ENCODE peak calls at places on chromosomes 2 and 18, in eight cellular contexts. U, R, N, X, M, I, V and L are unnamed samples.

GRCh38 chr2:58006952-58007284 is 39.7 kb upstream of the VRK2 start:
- DNase-seq in U (no peak), R (no peak), N (no peak), X (no peak), M (no peak), I (no peak), V (no peak), L (no peak)

GRCh38 chr18:51862311-51862710 is 477.7 kb upstream of the DCC start:
- DNase-seq in U (no peak), R (no peak), N (no peak), X (no peak), M (no peak), I (no peak), V (no peak), L (no peak)

GRCh38 chr2:156077041-156077735 is 255.3 kb downstream of the NR4A2 start:
- DNase-seq in U (no peak), R (no peak), N (no peak), X (no peak), M (no peak), I (no peak), V (no peak), L (no peak)

GRCh38 chr2:241617431-241618154 is 19.4 kb downstream of the THAP4 start:
- DNase-seq in U (no peak), R (peak), N (no peak), X (peak), M (no peak), I (peak), V (no peak), L (no peak)

GRCh38 chr18:25503567-25504081 is 151.7 kb upstream of the ZNF521 start:
- DNase-seq in U (peak), R (peak), N (no peak), X (peak), M (peak), I (peak), V (no peak), L (peak)

GRCh38 chr18:63158676-63159291 is 160.8 kb downstream of the BCL2 start:
- DNase-seq in U (no peak), R (no peak), N (no peak), X (no peak), M (no peak), I (no peak), V (no peak), L (no peak)

GRCh38 chr2:64019975-64020281 is 700 bp upstream of the VPS54 start:
- DNase-seq in U (no peak), R (no peak), N (no peak), X (no peak), M (no peak), I (no peak), V (no peak), L (no peak)

GRCh38 chr2:212814941-212815340 is 276.3 kb upstream of the ERBB4 start:
- DNase-seq in U (no peak), R (no peak), N (no peak), X (no peak), M (no peak), I (no peak), V (no peak), L (no peak)

DNA sequence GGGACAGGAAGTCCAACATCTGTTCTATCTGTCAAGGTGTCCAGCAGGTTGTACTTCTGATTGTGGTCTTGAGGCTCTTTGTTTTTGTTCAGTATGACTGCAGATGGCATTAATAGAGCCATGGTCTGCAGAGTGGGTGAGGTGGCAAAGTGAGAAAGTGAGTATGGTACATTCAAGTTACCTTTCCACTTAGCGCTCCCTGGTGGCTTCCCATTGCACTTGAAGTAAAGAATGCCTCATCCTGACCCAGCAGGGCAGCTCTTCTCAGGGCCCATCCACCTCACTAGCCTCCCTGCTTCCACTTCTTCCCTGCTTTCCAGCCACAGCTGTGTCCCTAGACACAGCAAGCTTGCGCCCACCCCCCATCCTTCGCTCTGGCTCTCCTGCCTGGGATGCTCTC is 148.0 kb upstream of the ALPP start:
- DNase-seq in U (no peak), R (peak), N (no peak), X (no peak), M (peak), I (peak), V (no peak), L (peak)
- TF ChIP-seq CTCF in U (no peak), R (no peak), N (no peak), X (no peak), M (peak), I (no peak), V (peak), L (no peak)

DNA sequence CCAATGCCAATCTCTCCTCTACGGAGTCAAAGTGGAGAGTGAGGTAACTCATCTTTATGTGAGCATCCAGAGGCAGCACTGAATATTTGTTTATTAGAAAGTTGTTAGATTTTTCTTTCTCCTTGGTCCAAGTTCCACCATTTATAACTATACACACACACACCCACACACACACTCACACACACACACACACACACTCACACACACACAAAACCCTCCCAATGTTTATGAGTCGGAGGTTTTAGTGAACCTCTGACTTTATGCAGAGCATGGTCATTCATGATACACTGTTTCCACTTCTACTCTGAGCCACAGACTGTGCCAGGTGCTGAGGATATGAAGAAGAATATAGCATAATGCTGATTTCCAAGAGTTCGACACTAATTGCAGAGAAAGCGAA is 132.9 kb upstream of the CCDC68 start:
- DNase-seq in U (no peak), R (no peak), N (no peak), X (no peak), M (no peak), I (no peak), V (no peak), L (no peak)
- TF ChIP-seq CTCF in U (no peak), R (no peak), N (no peak), X (no peak), M (no peak), I (no peak), V (no peak), L (no peak)

GRCh38 chr2:159076233-159076632 is 107.8 kb downstream of the TANC1 start:
- DNase-seq in U (no peak), R (no peak), N (no peak), X (no peak), M (peak), I (peak), V (no peak), L (no peak)
- TF ChIP-seq CTCF in U (no peak), R (no peak), N (no peak), X (no peak), M (peak), I (no peak), V (no peak), L (no peak)

DNA sequence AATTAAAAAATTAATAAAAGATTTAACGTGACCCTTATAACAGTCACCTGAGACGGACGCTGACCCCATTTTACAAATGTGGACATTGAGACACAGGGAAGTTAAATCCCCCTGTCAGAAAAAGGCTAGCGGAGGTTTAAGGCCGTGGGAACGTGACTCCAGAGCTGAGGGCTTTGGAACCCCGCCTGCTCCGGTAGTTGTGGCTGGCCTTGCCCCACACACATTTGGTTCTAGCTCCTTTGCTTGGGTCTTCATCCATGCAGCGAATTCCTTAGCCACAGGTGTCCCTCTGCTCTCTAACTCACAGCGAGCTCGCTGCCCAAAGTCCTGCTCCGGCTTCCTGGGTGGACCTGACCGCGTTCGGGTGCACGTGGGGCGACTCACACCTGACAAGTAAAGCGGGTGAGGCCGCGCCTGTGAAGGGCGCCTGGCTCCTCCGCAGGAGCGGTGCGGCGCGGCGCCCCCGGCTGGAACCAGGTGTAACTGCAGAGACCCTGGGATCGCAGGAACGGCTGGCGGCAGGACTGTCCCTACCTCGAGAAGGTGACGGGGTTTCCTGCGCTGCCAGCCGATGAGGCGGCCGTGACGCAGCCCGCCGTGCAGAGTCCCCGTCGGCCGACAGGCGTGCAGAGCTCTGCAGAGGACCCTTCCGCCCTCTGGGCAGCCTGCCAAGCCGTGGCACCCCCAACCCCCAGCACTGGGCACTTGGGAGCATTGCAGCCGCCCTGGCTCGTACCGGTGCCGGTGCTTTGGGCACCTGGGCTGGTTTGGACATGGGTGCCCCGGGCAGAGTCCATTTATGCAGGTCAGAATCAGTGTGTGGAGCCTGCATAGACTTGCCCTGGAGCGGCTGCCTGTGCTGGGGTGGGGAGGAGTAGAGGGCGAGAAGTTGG is 2.4 kb upstream of the PROC start:
- DNase-seq in U (peak), R (peak), N (peak), X (peak), M (no peak), I (no peak), V (peak), L (peak)
- TF ChIP-seq CTCF in U (peak), R (peak), N (no peak), X (peak), M (peak), I (peak), V (peak), L (peak)

GRCh38 chr2:207286106-207286505 is 120.4 kb upstream of the KLF7 start:
- DNase-seq in U (no peak), R (no peak), N (no peak), X (no peak), M (no peak), I (no peak), V (no peak), L (no peak)

GRCh38 chr2:207282916-207283315 is 117.2 kb upstream of the KLF7 start:
- DNase-seq in U (no peak), R (no peak), N (no peak), X (no peak), M (no peak), I (peak), V (no peak), L (no peak)

GRCh38 chr2:207285451-207285771 is 119.7 kb upstream of the KLF7 start:
- DNase-seq in U (no peak), R (no peak), N (no peak), X (no peak), M (peak), I (no peak), V (no peak), L (no peak)

GRCh38 chr2:207284556-207285450 is 119.1 kb upstream of the KLF7 start:
- DNase-seq in U (no peak), R (no peak), N (no peak), X (no peak), M (peak), I (no peak), V (no peak), L (no peak)

DNA sequence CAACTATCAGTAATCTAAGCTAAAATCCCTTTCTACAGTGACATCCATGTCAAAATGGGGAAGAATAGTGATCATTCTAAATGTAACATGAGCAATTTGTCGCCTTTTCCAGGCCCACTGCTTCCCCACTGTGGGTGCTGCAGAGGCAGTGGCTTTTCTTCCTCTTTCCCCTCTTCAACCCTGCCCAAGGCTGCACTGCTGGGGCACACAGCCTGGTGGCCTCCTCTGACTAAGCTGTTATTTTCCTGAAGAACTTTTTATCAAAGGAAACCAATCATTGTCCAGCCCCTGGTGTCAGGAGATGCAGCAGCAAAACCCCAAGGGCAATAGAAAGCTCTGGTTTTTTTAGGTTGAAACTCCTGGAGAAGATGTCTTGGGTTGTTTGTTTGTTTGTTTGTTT is 117.6 kb upstream of the KLF7 start:
- DNase-seq in U (no peak), R (peak), N (no peak), X (no peak), M (no peak), I (peak), V (no peak), L (no peak)
- TF ChIP-seq CTCF in U (no peak), R (no peak), N (no peak), X (no peak), M (no peak), I (peak), V (no peak), L (no peak)